ENCODE peak calls at places on chromosomes 7 and 10, in five cellular contexts. Z is H54; N is stimulated activated CD8-positive, alpha-beta memory T cell treated with anti-CD3 and anti-CD28 coated beads, Interleukin-7, amount 100 ng/mL, for 48 hours; W is NCI-H748 treated with DMSO at 0.1 percent for 48 hours; J is effector CD4-positive, alpha-beta T cell. X is an unnamed sample.

GRCh38 chr7:77536017-77536412 is 1.1 kb upstream of the PTPN12 start:
- DNase-seq in Z (no peak), N (no peak), W (no peak), J (no peak), X (no peak)

GRCh38 chr10:102230264-102230860 is 4.3 kb downstream of the ELOVL3 start:
- DNase-seq in Z (no peak), N (no peak), W (peak; percentile 30), J (no peak), X (peak; percentile 18)

GRCh38 chr7:25073451-25073850 is 51.6 kb downstream of the CYCS start:
- DNase-seq in Z (no peak), N (no peak), W (no peak), J (no peak), X (no peak)

GRCh38 chr7:134632052-134632451 is 14.6 kb upstream of the BPGM start:
- DNase-seq in Z (no peak), N (no peak), W (no peak), J (no peak), X (no peak)

GRCh38 chr7:129494041-129494440 is 8.3 kb upstream of the SMKR1 start:
- DNase-seq in Z (no peak), N (no peak), W (no peak), J (no peak), X (no peak)

GRCh38 chr7:44796034-44796503 is 412 bp upstream of the PPIA start:
- DNase-seq in Z (peak; percentile 85), N (no peak), W (peak; percentile 65), J (no peak), X (peak; percentile 82)

GRCh38 chr7:130909161-130909836 is 175.3 kb upstream of the KLF14 start:
- DNase-seq in Z (no peak), N (no peak), W (no peak), J (no peak), X (no peak)

GRCh38 chr7:44050121-44050914 is 5.8 kb downstream of the DBNL start:
- DNase-seq in Z (no peak), N (no peak), W (no peak), J (no peak), X (no peak)

GRCh38 chr7:36648441-36648840 is 75.9 kb downstream of the AOAH start:
- DNase-seq in Z (no peak), N (no peak), W (no peak), J (no peak), X (no peak)

GRCh38 chr7:116497708-116498107 is 1.8 kb upstream of the CAV2 start:
- DNase-seq in Z (no peak), N (no peak), W (no peak), J (no peak), X (no peak)

GRCh38 chr7:159032310-159032709 is 112.4 kb downstream of the VIPR2 start:
- DNase-seq in Z (no peak), N (no peak), W (no peak), J (no peak), X (no peak)

GRCh38 chr7:107173191-107173590 is 4.4 kb downstream of the HBP1 start:
- DNase-seq in Z (no peak), N (no peak), W (peak; percentile 32), J (no peak), X (no peak)

GRCh38 chr7:101986335-101986734 is 168.9 kb downstream of the CUX1 start:
- DNase-seq in Z (no peak), N (no peak), W (no peak), J (no peak), X (no peak)

GRCh38 chr7:23191022-23191421 is 9.2 kb downstream of the NUP42 start:
- DNase-seq in Z (no peak), N (no peak), W (no peak), J (no peak), X (no peak)

GRCh38 chr7:47405921-47406765 is 175.8 kb downstream of the TNS3 start:
- DNase-seq in Z (no peak), N (no peak), W (no peak), J (no peak), X (no peak)

GRCh38 chr7:34392972-34393371 is 265.0 kb upstream of the NPSR1 start:
- DNase-seq in Z (no peak), N (no peak), W (no peak), J (no peak), X (no peak)

GRCh38 chr10:103812431-103812830 is 42.9 kb downstream of the SH3PXD2A start:
- DNase-seq in Z (no peak), N (no peak), W (no peak), J (no peak), X (peak; percentile 19)

GRCh38 chr7:117949232-117949631 is 76.0 kb upstream of the CTTNBP2 start:
- DNase-seq in Z (no peak), N (no peak), W (no peak), J (no peak), X (no peak)